ENCODE peak calls at places on chromosomes 12 and 14, in eight cellular contexts. B is astrocyte of the spinal cord, K is Panc1, Z is esophagus squamous epithelium, G is cardiac fibroblast, E is mesothelial cell of epicardium, F is lung, D is colonic mucosa. T is an unnamed sample.

GRCh38 chr14:55968741-55969140 is 149.5 kb upstream of the PELI2 start:
- DNase-seq in B (no peak), K (no peak), Z (no peak), G (peak), E (no peak), F (no peak), D (no peak), T (no peak)

GRCh38 chr12:76621582-76622024 is 62.0 kb upstream of the OSBPL8 start:
- DNase-seq in B (peak), K (no peak), Z (no peak), G (peak), E (peak), F (peak), D (peak), T (peak)

GRCh38 chr14:87575378-87575777 is 417.6 kb downstream of the GALC start:
- DNase-seq in B (no peak), K (no peak), Z (no peak), G (no peak), E (no peak), F (no peak), D (no peak), T (no peak)

GRCh38 chr12:85244561-85244960 is 35.5 kb upstream of the ALX1 start:
- DNase-seq in B (no peak), K (no peak), Z (no peak), G (no peak), E (no peak), F (no peak), D (no peak), T (no peak)

GRCh38 chr12:94832780-94833760 is 170.4 kb downstream of the NDUFA12 start:
- DNase-seq in B (peak), K (no peak), Z (no peak), G (peak), E (peak), F (no peak), D (no peak), T (no peak)

GRCh38 chr14:55938249-55938791 is 179.9 kb upstream of the PELI2 start:
- DNase-seq in B (peak), K (no peak), Z (no peak), G (peak), E (no peak), F (no peak), D (no peak), T (no peak)

GRCh38 chr14:70317969-70318634 is 41.4 kb downstream of the COX16 start:
- DNase-seq in B (peak), K (peak), Z (no peak), G (peak), E (peak), F (no peak), D (peak), T (peak)

GRCh38 chr12:3310271-3311026 is 180.6 kb upstream of the PRMT8 start:
- DNase-seq in B (no peak), K (no peak), Z (no peak), G (no peak), E (no peak), F (no peak), D (no peak), T (no peak)

GRCh38 chr14:31966896-31967668 is 110.0 kb upstream of the ARHGAP5 start:
- DNase-seq in B (no peak), K (no peak), Z (no peak), G (no peak), E (no peak), F (no peak), D (no peak), T (no peak)

GRCh38 chr14:23385840-23386657 is 9.2 kb downstream of the CMTM5 start:
- DNase-seq in B (no peak), K (no peak), Z (no peak), G (no peak), E (no peak), F (no peak), D (no peak), T (no peak)
- TF ChIP-seq CTCF in B (no peak), K (no peak), Z (no peak), G (no peak), E (no peak), F (no peak), D (no peak), T (no peak)

GRCh38 chr12:31728917-31729640 is at the start of gene AMN1:
- DNase-seq in B (peak), K (peak), Z (peak), G (peak), E (peak), F (peak), D (peak), T (peak)
- TF ChIP-seq CTCF in B (no peak), K (no peak), Z (peak), G (no peak), E (no peak), F (no peak), D (no peak), T (peak)

GRCh38 chr12:108850854-108851573 is 6.4 kb downstream of the SSH1 start:
- DNase-seq in B (peak), K (no peak), Z (no peak), G (peak), E (no peak), F (no peak), D (no peak), T (no peak)
- TF ChIP-seq CTCF in B (peak), K (no peak), Z (no peak), G (peak), E (no peak), F (no peak), D (no peak), T (no peak)

GRCh38 chr14:68510951-68511726 is 281.7 kb downstream of the ZFP36L1 start:
- DNase-seq in B (no peak), K (no peak), Z (no peak), G (peak), E (no peak), F (no peak), D (no peak), T (no peak)
- TF ChIP-seq CTCF in B (no peak), K (no peak), Z (no peak), G (no peak), E (no peak), F (no peak), D (no peak), T (no peak)

GRCh38 chr14:51294951-51295350 is 54.9 kb downstream of the TMX1 start:
- DNase-seq in B (no peak), K (no peak), Z (no peak), G (no peak), E (no peak), F (no peak), D (no peak), T (no peak)

GRCh38 chr14:51298895-51299294 is 58.8 kb downstream of the TMX1 start:
- DNase-seq in B (no peak), K (no peak), Z (no peak), G (no peak), E (no peak), F (no peak), D (no peak), T (no peak)

GRCh38 chr14:51295666-51296263 is 55.7 kb downstream of the TMX1 start:
- DNase-seq in B (no peak), K (no peak), Z (no peak), G (no peak), E (no peak), F (no peak), D (no peak), T (no peak)

GRCh38 chr14:51293926-51294290 is 53.9 kb downstream of the TMX1 start:
- DNase-seq in B (no peak), K (no peak), Z (no peak), G (no peak), E (no peak), F (no peak), D (no peak), T (no peak)

GRCh38 chr14:51297066-51297465 is 57.0 kb downstream of the TMX1 start:
- DNase-seq in B (no peak), K (no peak), Z (no peak), G (no peak), E (no peak), F (no peak), D (no peak), T (no peak)
- TF ChIP-seq CTCF in B (no peak), K (no peak), Z (no peak), G (no peak), E (no peak), F (no peak), D (no peak), T (no peak)

GRCh38 chr14:104968541-104969401 is 9.4 kb downstream of the AHNAK2 start:
- DNase-seq in B (no peak), K (no peak), Z (no peak), G (peak), E (no peak), F (no peak), D (peak), T (no peak)
- TF ChIP-seq CTCF in B (peak), K (peak), Z (no peak), G (peak), E (no peak), F (no peak), D (no peak), T (no peak)

DNA sequence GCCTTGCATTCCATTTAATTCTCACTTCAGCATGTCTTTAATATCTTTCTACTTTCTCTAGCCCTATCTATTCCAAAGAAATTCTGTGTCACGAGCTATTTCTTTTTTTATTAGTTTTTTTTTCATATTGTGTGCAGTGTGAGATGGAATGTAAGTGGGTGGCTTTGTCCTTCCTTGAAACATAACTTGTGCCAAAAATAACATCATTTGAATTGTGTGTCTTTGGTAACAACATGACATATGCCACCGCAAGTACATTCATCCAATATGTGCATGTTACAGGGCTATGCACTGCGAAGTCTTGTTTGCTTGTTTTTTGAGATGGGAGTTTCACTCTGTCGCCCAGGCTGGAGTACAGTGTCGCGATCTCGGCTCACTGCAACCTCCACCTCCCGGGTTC is 32.8 kb upstream of the NUDT4 start:
- DNase-seq in B (no peak), K (no peak), Z (no peak), G (no peak), E (no peak), F (no peak), D (no peak), T (no peak)
- TF ChIP-seq CTCF in B (no peak), K (no peak), Z (no peak), G (no peak), E (no peak), F (no peak), D (no peak), T (no peak)

DNA sequence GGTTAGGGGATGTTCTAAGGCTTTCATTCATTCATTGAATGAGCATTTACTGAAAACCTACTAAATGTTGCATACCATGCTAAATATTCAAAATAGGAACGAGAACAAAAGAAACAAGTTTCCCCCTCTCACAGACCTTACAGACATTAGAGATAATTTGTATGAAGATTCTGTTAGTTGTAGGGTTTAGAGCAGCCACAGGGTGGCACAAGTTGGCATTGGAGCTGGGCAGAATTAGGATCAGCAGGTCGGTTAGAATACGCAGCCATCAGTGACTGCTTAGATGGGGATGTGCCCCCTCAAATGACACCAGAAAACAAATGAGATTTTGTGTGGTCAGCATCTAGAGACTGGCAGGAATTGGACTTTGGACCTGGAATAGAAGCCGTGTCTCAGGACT is 166.3 kb upstream of the DAAM1 start:
- DNase-seq in B (no peak), K (no peak), Z (no peak), G (no peak), E (no peak), F (no peak), D (no peak), T (no peak)
- TF ChIP-seq CTCF in B (no peak), K (peak), Z (no peak), G (peak), E (no peak), F (no peak), D (no peak), T (no peak)

GRCh38 chr14:28635387-28635786 is 131.2 kb upstream of the FOXG1 start:
- DNase-seq in B (peak), K (no peak), Z (no peak), G (peak), E (no peak), F (no peak), D (no peak), T (no peak)
- TF ChIP-seq CTCF in B (peak), K (peak), Z (no peak), G (peak), E (peak), F (no peak), D (peak), T (peak)

T was measured in progenitor cell of endocrine pancreas.